ENCODE peak calls at places on chromosomes 7 and 10, in four cellular contexts. One of them, this sample, is unnamed.
A peak's percentile ranks its signal among the peaks of the same experiment; 100 is the strongest.

GRCh38 chr10:80709879-80710278 is 172.2 kb downstream of the SH2D4B start:
- DNase-seq in K562: no peak
- DNase-seq in heart right ventricle: no peak
- DNase-seq in BE2C: no peak
- DNase-seq in this sample: peak; percentile 69

GRCh38 chr10:75470901-75471300 is 39.5 kb downstream of the LRMDA start:
- DNase-seq in K562: no peak
- DNase-seq in heart right ventricle: no peak
- DNase-seq in BE2C: no peak
- DNase-seq in this sample: no peak

GRCh38 chr7:139845443-139845805 is 16.4 kb downstream of the TBXAS1 start:
- DNase-seq in K562: no peak
- DNase-seq in heart right ventricle: no peak
- DNase-seq in BE2C: no peak
- DNase-seq in this sample: no peak

GRCh38 chr7:20514364-20514763 is 101.1 kb upstream of the ABCB5 start:
- DNase-seq in K562: no peak
- DNase-seq in heart right ventricle: no peak
- DNase-seq in BE2C: peak; percentile 93
- DNase-seq in this sample: peak; percentile 89

GRCh38 chr10:99235469-99235871 is at the start of gene HPSE2:
- DNase-seq in K562: no peak
- DNase-seq in heart right ventricle: no peak
- DNase-seq in BE2C: no peak
- DNase-seq in this sample: no peak

GRCh38 chr10:93494494-93494893 is 1.9 kb upstream of the CEP55 start:
- DNase-seq in K562: no peak
- DNase-seq in heart right ventricle: no peak
- DNase-seq in BE2C: no peak
- DNase-seq in this sample: no peak

GRCh38 chr7:111564078-111564477 is 1.8 kb upstream of the IMMP2L start:
- DNase-seq in K562: no peak
- DNase-seq in heart right ventricle: no peak
- DNase-seq in BE2C: no peak
- DNase-seq in this sample: no peak

GRCh38 chr10:17430647-17431355 is 23.6 kb downstream of the ST8SIA6 start:
- DNase-seq in K562: peak; percentile 51
- DNase-seq in heart right ventricle: peak; percentile 67
- DNase-seq in BE2C: peak; percentile 69
- DNase-seq in this sample: peak; percentile 57

GRCh38 chr7:149635561-149636329 is 137.6 kb downstream of the ZNF467 start:
- DNase-seq in K562: no peak
- DNase-seq in heart right ventricle: no peak
- DNase-seq in BE2C: peak; percentile 37
- DNase-seq in this sample: no peak

GRCh38 chr10:120800528-120801323 is 50.4 kb upstream of the WDR11 start:
- DNase-seq in K562: no peak
- DNase-seq in heart right ventricle: no peak
- DNase-seq in BE2C: no peak
- DNase-seq in this sample: no peak

GRCh38 chr10:120810298-120810697 is 40.9 kb upstream of the WDR11 start:
- DNase-seq in K562: no peak
- DNase-seq in heart right ventricle: no peak
- DNase-seq in BE2C: peak; percentile 62
- DNase-seq in this sample: no peak

GRCh38 chr10:120806081-120806480 is 45.1 kb upstream of the WDR11 start:
- DNase-seq in K562: no peak
- DNase-seq in heart right ventricle: no peak
- DNase-seq in BE2C: no peak
- DNase-seq in this sample: no peak

GRCh38 chr10:120804020-120804419 is 47.1 kb upstream of the WDR11 start:
- DNase-seq in K562: no peak
- DNase-seq in heart right ventricle: no peak
- DNase-seq in BE2C: no peak
- DNase-seq in this sample: no peak

DNA sequence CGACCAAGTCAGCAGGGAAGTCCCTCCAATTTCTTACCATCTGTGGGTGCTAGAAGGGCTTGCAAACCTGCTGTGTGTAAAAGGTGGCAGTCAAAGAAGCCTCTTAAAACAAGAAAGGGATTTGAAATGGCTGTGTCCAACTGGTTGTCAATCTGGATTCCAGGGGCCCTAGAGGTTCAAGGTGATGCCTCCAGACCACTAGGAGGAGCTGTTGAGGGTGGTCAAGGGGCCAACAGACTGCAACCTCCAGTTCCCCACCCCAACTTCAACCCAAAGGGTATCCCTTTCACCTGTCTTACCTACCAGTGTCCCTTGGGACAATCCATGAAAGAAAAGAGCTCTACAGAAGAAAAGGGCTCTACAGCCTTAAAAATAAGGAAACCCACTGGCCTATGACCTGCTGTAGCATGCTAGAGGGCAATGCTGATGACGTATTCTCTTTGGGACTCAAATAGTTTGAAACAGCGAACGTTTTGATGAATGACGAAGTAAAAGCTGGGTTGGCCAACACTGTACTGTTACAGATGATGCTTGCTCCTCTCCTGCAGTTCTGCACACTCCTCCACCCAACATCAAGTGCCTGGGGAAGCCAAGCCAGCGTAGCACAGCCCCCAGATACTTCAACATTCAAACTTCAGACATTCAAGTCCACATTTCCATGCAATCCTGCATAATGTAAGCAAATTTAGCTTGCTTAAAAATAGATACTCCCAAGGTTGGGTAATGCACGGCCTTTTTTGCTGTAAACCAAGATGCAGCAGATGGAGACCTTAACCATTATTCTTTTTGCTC is 46.0 kb upstream of the WDR11 start:
- DNase-seq in K562: no peak
- DNase-seq in heart right ventricle: no peak
- DNase-seq in BE2C: no peak
- DNase-seq in this sample: no peak
- TF ChIP-seq CTCF in K562: no peak
- TF ChIP-seq CTCF in heart right ventricle: no peak
- TF ChIP-seq CTCF in BE2C: peak; percentile 32
- TF ChIP-seq CTCF in this sample: peak; percentile 48

GRCh38 chr10:89591796-89592271 is 53.2 kb downstream of the PANK1 start:
- DNase-seq in K562: no peak
- DNase-seq in heart right ventricle: peak; percentile 13
- DNase-seq in BE2C: no peak
- DNase-seq in this sample: no peak

GRCh38 chr10:89592539-89592938 is 52.5 kb downstream of the PANK1 start:
- DNase-seq in K562: no peak
- DNase-seq in heart right ventricle: no peak
- DNase-seq in BE2C: no peak
- DNase-seq in this sample: no peak

GRCh38 chr10:89590326-89590725 is 54.7 kb downstream of the PANK1 start:
- DNase-seq in K562: no peak
- DNase-seq in heart right ventricle: no peak
- DNase-seq in BE2C: no peak
- DNase-seq in this sample: no peak

GRCh38 chr10:89591111-89591795 is 53.8 kb downstream of the PANK1 start:
- DNase-seq in K562: no peak
- DNase-seq in heart right ventricle: peak; percentile 23
- DNase-seq in BE2C: no peak
- DNase-seq in this sample: no peak

GRCh38 chr10:89593043-89593442 is 52.0 kb downstream of the PANK1 start:
- DNase-seq in K562: no peak
- DNase-seq in heart right ventricle: no peak
- DNase-seq in BE2C: no peak
- DNase-seq in this sample: no peak
- H3K4me3 ChIP-seq in K562: no peak overlapping the region
- H3K4me3 ChIP-seq in heart right ventricle: no peak overlapping the region
- H3K4me3 ChIP-seq in BE2C: no peak overlapping the region
- H3K4me3 ChIP-seq in this sample: no peak overlapping the region

GRCh38 chr7:29196971-29197370 is 2.4 kb downstream of the CHN2 start:
- DNase-seq in K562: no peak
- DNase-seq in heart right ventricle: no peak
- DNase-seq in BE2C: no peak
- DNase-seq in this sample: no peak

GRCh38 chr7:29194594-29195417 is at the start of gene CHN2:
- DNase-seq in K562: no peak
- DNase-seq in heart right ventricle: peak; percentile 58
- DNase-seq in BE2C: peak; percentile 31
- DNase-seq in this sample: peak; percentile 71

GRCh38 chr7:29199776-29200175 is 5.2 kb downstream of the CHN2 start:
- DNase-seq in K562: no peak
- DNase-seq in heart right ventricle: no peak
- DNase-seq in BE2C: no peak
- DNase-seq in this sample: peak; percentile 22

GRCh38 chr7:29196191-29196590 is 1.6 kb downstream of the CHN2 start:
- DNase-seq in K562: no peak
- DNase-seq in heart right ventricle: no peak
- DNase-seq in BE2C: no peak
- DNase-seq in this sample: no peak

DNA sequence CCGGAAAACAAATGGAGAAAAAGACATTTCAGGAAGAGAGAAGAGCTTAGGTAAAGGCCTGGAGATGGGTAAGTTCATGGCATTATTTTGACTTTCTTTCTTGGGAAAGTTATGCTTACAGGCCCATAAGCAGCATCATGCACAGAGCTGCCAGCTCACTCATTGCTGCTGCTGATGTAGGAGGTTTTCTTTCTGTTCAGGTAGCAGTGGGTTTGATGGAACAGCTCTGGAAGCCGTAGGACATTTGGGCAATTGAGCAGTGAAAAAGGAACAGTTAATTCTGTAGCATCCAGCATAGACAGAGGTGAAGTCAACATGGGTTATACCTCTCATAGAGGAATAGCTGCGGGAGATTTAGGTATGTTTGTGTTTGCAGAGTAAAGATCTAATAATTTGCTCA is 3.3 kb downstream of the CHN2 start:
- DNase-seq in K562: no peak
- DNase-seq in heart right ventricle: no peak
- DNase-seq in BE2C: no peak
- DNase-seq in this sample: no peak
- H3K27me3 ChIP-seq in K562: peaks cover 11% of the 10 kb centered on the region
- H3K27me3 ChIP-seq in heart right ventricle: no peaks in the 10 kb centered on the region
- H3K27me3 ChIP-seq in BE2C: peaks cover 46% of the 10 kb centered on the region
- H3K27me3 ChIP-seq in this sample: peaks cover 34% of the 10 kb centered on the region

GRCh38 chr7:151125459-151125834 is 39.2 kb downstream of the AGAP3 start:
- DNase-seq in K562: no peak
- DNase-seq in heart right ventricle: peak; percentile 66
- DNase-seq in BE2C: no peak
- DNase-seq in this sample: no peak
- TF ChIP-seq CTCF in K562: no peak
- TF ChIP-seq CTCF in heart right ventricle: peak; percentile 52
- TF ChIP-seq CTCF in BE2C: no peak
- TF ChIP-seq CTCF in this sample: no peak

GRCh38 chr10:100736809-100737358 is 8.5 kb upstream of the PAX2 start:
- DNase-seq in K562: no peak
- DNase-seq in heart right ventricle: no peak
- DNase-seq in BE2C: no peak
- DNase-seq in this sample: no peak
- H3K4me3 ChIP-seq in K562: no peak overlapping the region
- H3K4me3 ChIP-seq in heart right ventricle: no peak overlapping the region
- H3K4me3 ChIP-seq in BE2C: no peak overlapping the region
- H3K4me3 ChIP-seq in this sample: no peak overlapping the region

GRCh38 chr10:62127975-62128374 is 140.7 kb downstream of the RTKN2 start:
- DNase-seq in K562: no peak
- DNase-seq in heart right ventricle: no peak
- DNase-seq in BE2C: no peak
- DNase-seq in this sample: no peak
- H3K27me3 ChIP-seq in K562: no peaks in the 10 kb centered on the region
- H3K27me3 ChIP-seq in heart right ventricle: no peaks in the 10 kb centered on the region
- H3K27me3 ChIP-seq in BE2C: no peaks in the 10 kb centered on the region
- H3K27me3 ChIP-seq in this sample: no peaks in the 10 kb centered on the region

GRCh38 chr10:72243822-72244437 is 27.9 kb upstream of the ASCC1 start:
- DNase-seq in K562: peak; percentile 29
- DNase-seq in heart right ventricle: peak; percentile 38
- DNase-seq in BE2C: no peak
- DNase-seq in this sample: no peak
- TF ChIP-seq CTCF in K562: peak; percentile 41
- TF ChIP-seq CTCF in heart right ventricle: peak; percentile 26
- TF ChIP-seq CTCF in BE2C: peak; percentile 32
- TF ChIP-seq CTCF in this sample: no peak